ENCODE peak calls at places on chromosome 6, in four cellular contexts. G is HepG2, W is K562, C is GM12878. R is an unnamed sample.

GRCh38 chr6:27601668-27602254 is 128.9 kb upstream of the ZNF184 start:
- DNase-seq in W (peak), G (no peak), C (no peak), R (no peak)

GRCh38 chr6:41529049-41529448 is 17.1 kb upstream of the FOXP4 start:
- DNase-seq in C (no peak), G (no peak), W (no peak), R (no peak)

GRCh38 chr6:49982046-49982445 is 12.6 kb upstream of the DEFB113 start:
- DNase-seq in C (no peak), G (no peak), W (no peak), R (no peak)

GRCh38 chr6:18147160-18147559 is 7.7 kb downstream of the TPMT start:
- DNase-seq in G (peak), C (no peak), W (no peak), R (no peak)

GRCh38 chr6:4253604-4254211 is 118.3 kb upstream of the ECI2 start:
- DNase-seq in G (peak), C (no peak), W (no peak), R (no peak)

GRCh38 chr6:163392533-163392932 is 22.0 kb upstream of the QKI start:
- DNase-seq in W (peak), C (no peak), G (no peak), R (no peak)

GRCh38 chr6:153062516-153062915 is 60.0 kb upstream of the MTRF1L start:
- DNase-seq in W (no peak), C (no peak), G (no peak), R (no peak)

GRCh38 chr6:103516336-103516735 is 1343.4 kb downstream of the HACE1 start:
- DNase-seq in G (no peak), W (no peak), C (no peak), R (no peak)

GRCh38 chr6:27651371-27651732 is 178.4 kb upstream of the ZNF184 start:
- DNase-seq in C (no peak), W (peak), G (no peak), R (no peak)

GRCh38 chr6:94636780-94637385 is 940.5 kb upstream of the MANEA start:
- DNase-seq in C (no peak), W (no peak), G (peak), R (peak)
- TF ChIP-seq ZBTB33 in C (no peak), W (no peak), G (no peak), R (no peak)

DNA sequence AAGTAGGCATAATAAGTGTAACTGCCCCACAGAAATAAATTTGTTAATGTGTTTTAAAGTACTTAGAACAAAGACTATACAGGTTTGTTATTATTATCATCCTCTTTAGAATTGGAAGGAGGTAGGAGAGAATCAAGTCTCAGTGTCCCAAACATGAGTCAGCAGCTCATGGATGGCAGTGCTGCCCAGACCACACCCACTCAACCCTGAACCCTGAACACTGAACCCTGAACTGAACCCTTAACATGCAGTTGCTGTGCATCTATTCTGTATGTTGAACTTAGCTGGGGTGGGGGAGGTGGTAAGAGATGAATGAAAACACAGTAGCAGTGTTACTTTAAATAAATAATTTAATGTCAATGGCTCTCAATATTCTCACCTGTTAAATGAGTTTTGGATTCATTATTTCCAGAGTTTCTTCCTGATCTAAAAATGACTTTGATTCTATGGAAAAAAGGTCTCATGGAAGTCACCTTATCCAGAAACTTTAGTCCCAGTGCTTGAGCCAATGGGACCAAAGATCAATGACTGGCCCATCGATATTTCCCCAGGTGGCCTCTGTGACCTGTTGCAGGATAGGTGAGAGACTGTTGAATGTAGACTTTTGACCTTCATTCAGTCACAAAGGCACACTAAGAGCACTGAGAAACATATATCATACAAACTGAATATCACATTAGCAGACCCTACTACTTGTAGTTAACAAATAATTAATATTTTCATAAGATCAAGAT is 3.1 kb upstream of the ANKRD66 start:
- DNase-seq in W (no peak), G (no peak), C (no peak), R (no peak)
- TF ChIP-seq TAF1 in W (no peak), G (no peak), C (no peak), R (no peak)

GRCh38 chr6:88725111-88725711 is 238.2 kb downstream of the RNGTT start:
- DNase-seq in C (peak), W (no peak), G (peak), R (peak)
- TF ChIP-seq NFIC in C (peak), W (no peak), G (no peak), R (no peak)

GRCh38 chr6:53377793-53378192 is 29.0 kb upstream of the ELOVL5 start:
- DNase-seq in G (no peak), C (no peak), W (no peak), R (no peak)
- TF ChIP-seq ZBTB33 in G (no peak), C (no peak), W (no peak), R (no peak)

GRCh38 chr6:188821-189655 is 103.2 kb upstream of the DUSP22 start:
- DNase-seq in G (peak), W (peak), C (peak), R (peak)

GRCh38 chr6:192313-192664 is 100.0 kb upstream of the DUSP22 start:
- DNase-seq in W (no peak), C (no peak), G (no peak), R (no peak)

GRCh38 chr6:189676-190075 is 102.6 kb upstream of the DUSP22 start:
- DNase-seq in G (no peak), C (no peak), W (no peak), R (no peak)

GRCh38 chr6:191487-192312 is 100.6 kb upstream of the DUSP22 start:
- DNase-seq in C (no peak), G (no peak), W (no peak), R (no peak)

GRCh38 chr6:190596-191395 is 101.5 kb upstream of the DUSP22 start:
- DNase-seq in G (peak), W (no peak), C (no peak), R (no peak)
- TF ChIP-seq TAF1 in G (no peak), W (no peak), C (no peak), R (no peak)

GRCh38 chr6:46719099-46719498 is 16.1 kb downstream of the PLA2G7 start:
- DNase-seq in W (no peak), G (no peak), C (no peak), R (no peak)

GRCh38 chr6:46715106-46715505 is 20.1 kb downstream of the PLA2G7 start:
- DNase-seq in C (no peak), G (no peak), W (no peak), R (no peak)
- TF ChIP-seq NFIC in C (no peak), G (no peak), W (no peak), R (no peak)

GRCh38 chr6:97757575-97757974 is 474.6 kb upstream of the MMS22L start:
- DNase-seq in W (no peak), G (no peak), C (no peak), R (no peak)
- TF ChIP-seq ZBTB33 in W (no peak), G (no peak), C (no peak), R (no peak)

DNA sequence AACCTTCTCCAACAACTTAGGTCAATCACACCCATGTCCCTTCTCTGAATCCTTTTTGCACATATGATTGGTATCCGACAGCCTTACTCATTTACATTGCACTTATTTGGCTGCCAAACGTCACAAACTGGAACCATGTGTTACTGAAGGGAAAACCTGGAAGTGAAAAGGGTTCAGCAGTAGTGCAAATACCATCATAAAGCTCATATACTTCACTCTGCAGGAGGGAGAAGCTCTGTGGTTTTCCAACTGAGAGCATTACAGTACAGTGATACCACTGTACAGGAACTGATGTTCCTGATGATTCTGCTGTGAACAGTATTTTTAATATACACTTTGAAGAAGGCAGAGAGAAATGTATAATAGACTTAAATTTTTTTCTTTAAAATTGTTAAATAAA is 87.8 kb downstream of the SLC16A10 start:
- DNase-seq in C (no peak), G (no peak), W (no peak), R (no peak)
- TF ChIP-seq TAF1 in C (no peak), G (no peak), W (no peak), R (no peak)

R was measured in SK-N-SH.